ENCODE peak calls at places on chromosomes 13 and 19, in six cellular contexts. One of them, this sample, is unnamed.

GRCh38 chr13:26985285-26985878 is 186.2 kb downstream of the USP12 start:
- DNase-seq in brain microvascular endothelial cell: peak; percentile 79
- DNase-seq in NCI-H187: peak; percentile 29
- DNase-seq in stimulated activated CD8-positive, alpha-beta memory T cell treated with anti-CD3 and anti-CD28 coated beads, Interleukin-7, amount 100 ng/mL, for 24 hours: peak; percentile 37
- DNase-seq in activated CD8-positive, alpha-beta T cell treated with anti-CD3 and anti-CD28 coated beads for 36 hours: peak; percentile 86
- DNase-seq in kidney glomerular epithelial cell: peak; percentile 69
- DNase-seq in this sample: peak; percentile 93

GRCh38 chr13:75830842-75831241 is 194.7 kb downstream of the LMO7 start:
- DNase-seq in NCI-H187: no peak
- DNase-seq in stimulated activated CD8-positive, alpha-beta memory T cell treated with anti-CD3 and anti-CD28 coated beads, Interleukin-7, amount 100 ng/mL, for 24 hours: no peak
- DNase-seq in kidney glomerular epithelial cell: no peak
- DNase-seq in brain microvascular endothelial cell: no peak
- DNase-seq in activated CD8-positive, alpha-beta T cell treated with anti-CD3 and anti-CD28 coated beads for 36 hours: no peak
- DNase-seq in this sample: no peak

GRCh38 chr13:31767175-31767900 is 28.0 kb downstream of the RXFP2 start:
- DNase-seq in brain microvascular endothelial cell: peak; percentile 72
- DNase-seq in NCI-H187: no peak
- DNase-seq in kidney glomerular epithelial cell: peak; percentile 55
- DNase-seq in activated CD8-positive, alpha-beta T cell treated with anti-CD3 and anti-CD28 coated beads for 36 hours: no peak
- DNase-seq in stimulated activated CD8-positive, alpha-beta memory T cell treated with anti-CD3 and anti-CD28 coated beads, Interleukin-7, amount 100 ng/mL, for 24 hours: no peak
- DNase-seq in this sample: no peak

GRCh38 chr13:46062190-46062589 is 9.6 kb upstream of the ZC3H13 start:
- DNase-seq in NCI-H187: no peak
- DNase-seq in activated CD8-positive, alpha-beta T cell treated with anti-CD3 and anti-CD28 coated beads for 36 hours: no peak
- DNase-seq in kidney glomerular epithelial cell: no peak
- DNase-seq in brain microvascular endothelial cell: peak; percentile 77
- DNase-seq in stimulated activated CD8-positive, alpha-beta memory T cell treated with anti-CD3 and anti-CD28 coated beads, Interleukin-7, amount 100 ng/mL, for 24 hours: no peak
- DNase-seq in this sample: peak; percentile 43

GRCh38 chr13:34647379-34647778 is 294.7 kb upstream of the NBEA start:
- DNase-seq in kidney glomerular epithelial cell: no peak
- DNase-seq in NCI-H187: no peak
- DNase-seq in activated CD8-positive, alpha-beta T cell treated with anti-CD3 and anti-CD28 coated beads for 36 hours: no peak
- DNase-seq in stimulated activated CD8-positive, alpha-beta memory T cell treated with anti-CD3 and anti-CD28 coated beads, Interleukin-7, amount 100 ng/mL, for 24 hours: no peak
- DNase-seq in brain microvascular endothelial cell: no peak
- DNase-seq in this sample: no peak

GRCh38 chr13:23828866-23829265 is 60.3 kb downstream of the MIPEP start:
- DNase-seq in activated CD8-positive, alpha-beta T cell treated with anti-CD3 and anti-CD28 coated beads for 36 hours: no peak
- DNase-seq in kidney glomerular epithelial cell: no peak
- DNase-seq in stimulated activated CD8-positive, alpha-beta memory T cell treated with anti-CD3 and anti-CD28 coated beads, Interleukin-7, amount 100 ng/mL, for 24 hours: no peak
- DNase-seq in brain microvascular endothelial cell: no peak
- DNase-seq in NCI-H187: no peak
- DNase-seq in this sample: no peak

GRCh38 chr13:110400786-110401533 is 93.9 kb downstream of the COL4A2 start:
- DNase-seq in kidney glomerular epithelial cell: no peak
- DNase-seq in NCI-H187: no peak
- DNase-seq in activated CD8-positive, alpha-beta T cell treated with anti-CD3 and anti-CD28 coated beads for 36 hours: no peak
- DNase-seq in brain microvascular endothelial cell: no peak
- DNase-seq in stimulated activated CD8-positive, alpha-beta memory T cell treated with anti-CD3 and anti-CD28 coated beads, Interleukin-7, amount 100 ng/mL, for 24 hours: no peak
- DNase-seq in this sample: no peak

GRCh38 chr13:50691176-50691681 is 152.3 kb downstream of the DLEU7 start:
- DNase-seq in stimulated activated CD8-positive, alpha-beta memory T cell treated with anti-CD3 and anti-CD28 coated beads, Interleukin-7, amount 100 ng/mL, for 24 hours: no peak
- DNase-seq in brain microvascular endothelial cell: peak; percentile 31
- DNase-seq in activated CD8-positive, alpha-beta T cell treated with anti-CD3 and anti-CD28 coated beads for 36 hours: no peak
- DNase-seq in kidney glomerular epithelial cell: no peak
- DNase-seq in NCI-H187: no peak
- DNase-seq in this sample: no peak

GRCh38 chr13:72990883-72991282 is 67.9 kb upstream of the KLF5 start:
- DNase-seq in stimulated activated CD8-positive, alpha-beta memory T cell treated with anti-CD3 and anti-CD28 coated beads, Interleukin-7, amount 100 ng/mL, for 24 hours: no peak
- DNase-seq in activated CD8-positive, alpha-beta T cell treated with anti-CD3 and anti-CD28 coated beads for 36 hours: no peak
- DNase-seq in NCI-H187: no peak
- DNase-seq in brain microvascular endothelial cell: no peak
- DNase-seq in kidney glomerular epithelial cell: no peak
- DNase-seq in this sample: no peak

GRCh38 chr13:53781941-53782340 is 753.3 kb downstream of the OLFM4 start:
- DNase-seq in brain microvascular endothelial cell: no peak
- DNase-seq in NCI-H187: no peak
- DNase-seq in activated CD8-positive, alpha-beta T cell treated with anti-CD3 and anti-CD28 coated beads for 36 hours: no peak
- DNase-seq in kidney glomerular epithelial cell: no peak
- DNase-seq in stimulated activated CD8-positive, alpha-beta memory T cell treated with anti-CD3 and anti-CD28 coated beads, Interleukin-7, amount 100 ng/mL, for 24 hours: no peak
- DNase-seq in this sample: peak; percentile 7

GRCh38 chr19:35545855-35546381 is 492 bp downstream of the TMEM147 start:
- DNase-seq in brain microvascular endothelial cell: no peak
- DNase-seq in activated CD8-positive, alpha-beta T cell treated with anti-CD3 and anti-CD28 coated beads for 36 hours: peak; percentile 83
- DNase-seq in kidney glomerular epithelial cell: no peak
- DNase-seq in stimulated activated CD8-positive, alpha-beta memory T cell treated with anti-CD3 and anti-CD28 coated beads, Interleukin-7, amount 100 ng/mL, for 24 hours: peak; percentile 51
- DNase-seq in NCI-H187: no peak
- DNase-seq in this sample: peak; percentile 46

GRCh38 chr19:16920816-16921529 is 32.2 kb downstream of the F2RL3 start:
- DNase-seq in stimulated activated CD8-positive, alpha-beta memory T cell treated with anti-CD3 and anti-CD28 coated beads, Interleukin-7, amount 100 ng/mL, for 24 hours: no peak
- DNase-seq in kidney glomerular epithelial cell: no peak
- DNase-seq in NCI-H187: no peak
- DNase-seq in brain microvascular endothelial cell: peak; percentile 92
- DNase-seq in activated CD8-positive, alpha-beta T cell treated with anti-CD3 and anti-CD28 coated beads for 36 hours: no peak
- DNase-seq in this sample: peak; percentile 57

GRCh38 chr19:6887326-6887725 is at the start of gene ADGRE1:
- DNase-seq in NCI-H187: no peak
- DNase-seq in brain microvascular endothelial cell: no peak
- DNase-seq in stimulated activated CD8-positive, alpha-beta memory T cell treated with anti-CD3 and anti-CD28 coated beads, Interleukin-7, amount 100 ng/mL, for 24 hours: no peak
- DNase-seq in kidney glomerular epithelial cell: no peak
- DNase-seq in activated CD8-positive, alpha-beta T cell treated with anti-CD3 and anti-CD28 coated beads for 36 hours: peak; percentile 54
- DNase-seq in this sample: peak; percentile 60

GRCh38 chr13:30744056-30744684 is 8.8 kb downstream of the ALOX5AP start:
- DNase-seq in stimulated activated CD8-positive, alpha-beta memory T cell treated with anti-CD3 and anti-CD28 coated beads, Interleukin-7, amount 100 ng/mL, for 24 hours: peak; percentile 63
- DNase-seq in brain microvascular endothelial cell: peak; percentile 65
- DNase-seq in activated CD8-positive, alpha-beta T cell treated with anti-CD3 and anti-CD28 coated beads for 36 hours: peak; percentile 94
- DNase-seq in NCI-H187: no peak
- DNase-seq in kidney glomerular epithelial cell: no peak
- DNase-seq in this sample: peak; percentile 90

GRCh38 chr19:50607874-50608785 is 31.6 kb downstream of the SYT3 start:
- DNase-seq in brain microvascular endothelial cell: peak; percentile 73
- DNase-seq in kidney glomerular epithelial cell: peak; percentile 54
- DNase-seq in stimulated activated CD8-positive, alpha-beta memory T cell treated with anti-CD3 and anti-CD28 coated beads, Interleukin-7, amount 100 ng/mL, for 24 hours: peak; percentile 66
- DNase-seq in NCI-H187: no peak
- DNase-seq in activated CD8-positive, alpha-beta T cell treated with anti-CD3 and anti-CD28 coated beads for 36 hours: peak; percentile 92
- DNase-seq in this sample: peak; percentile 88

GRCh38 chr19:4707956-4708650 is 15.5 kb downstream of the DPP9 start:
- DNase-seq in activated CD8-positive, alpha-beta T cell treated with anti-CD3 and anti-CD28 coated beads for 36 hours: no peak
- DNase-seq in stimulated activated CD8-positive, alpha-beta memory T cell treated with anti-CD3 and anti-CD28 coated beads, Interleukin-7, amount 100 ng/mL, for 24 hours: no peak
- DNase-seq in kidney glomerular epithelial cell: no peak
- DNase-seq in brain microvascular endothelial cell: peak; percentile 27
- DNase-seq in NCI-H187: no peak
- DNase-seq in this sample: no peak

GRCh38 chr13:28204690-28205443 is 66.5 kb downstream of the PAN3 start:
- DNase-seq in activated CD8-positive, alpha-beta T cell treated with anti-CD3 and anti-CD28 coated beads for 36 hours: peak; percentile 89
- DNase-seq in stimulated activated CD8-positive, alpha-beta memory T cell treated with anti-CD3 and anti-CD28 coated beads, Interleukin-7, amount 100 ng/mL, for 24 hours: peak; percentile 4
- DNase-seq in kidney glomerular epithelial cell: no peak
- DNase-seq in NCI-H187: no peak
- DNase-seq in brain microvascular endothelial cell: no peak
- DNase-seq in this sample: no peak

GRCh38 chr19:17659996-17660395 is 28.2 kb downstream of the UNC13A start:
- DNase-seq in stimulated activated CD8-positive, alpha-beta memory T cell treated with anti-CD3 and anti-CD28 coated beads, Interleukin-7, amount 100 ng/mL, for 24 hours: no peak
- DNase-seq in NCI-H187: no peak
- DNase-seq in activated CD8-positive, alpha-beta T cell treated with anti-CD3 and anti-CD28 coated beads for 36 hours: no peak
- DNase-seq in brain microvascular endothelial cell: no peak
- DNase-seq in kidney glomerular epithelial cell: no peak
- DNase-seq in this sample: no peak

GRCh38 chr13:114142640-114143490 is 10.4 kb upstream of the RASA3 start:
- DNase-seq in NCI-H187: peak; percentile 84
- DNase-seq in stimulated activated CD8-positive, alpha-beta memory T cell treated with anti-CD3 and anti-CD28 coated beads, Interleukin-7, amount 100 ng/mL, for 24 hours: no peak
- DNase-seq in activated CD8-positive, alpha-beta T cell treated with anti-CD3 and anti-CD28 coated beads for 36 hours: peak; percentile 73
- DNase-seq in kidney glomerular epithelial cell: no peak
- DNase-seq in brain microvascular endothelial cell: no peak
- DNase-seq in this sample: peak; percentile 42

GRCh38 chr19:49339364-49340068 is 4.3 kb downstream of the CD37 start:
- DNase-seq in kidney glomerular epithelial cell: peak; percentile 54
- DNase-seq in activated CD8-positive, alpha-beta T cell treated with anti-CD3 and anti-CD28 coated beads for 36 hours: no peak
- DNase-seq in NCI-H187: peak; percentile 78
- DNase-seq in brain microvascular endothelial cell: peak; percentile 78
- DNase-seq in stimulated activated CD8-positive, alpha-beta memory T cell treated with anti-CD3 and anti-CD28 coated beads, Interleukin-7, amount 100 ng/mL, for 24 hours: no peak
- DNase-seq in this sample: no peak

GRCh38 chr13:20002766-20003165 is 44.2 kb downstream of the ZMYM2 start:
- DNase-seq in stimulated activated CD8-positive, alpha-beta memory T cell treated with anti-CD3 and anti-CD28 coated beads, Interleukin-7, amount 100 ng/mL, for 24 hours: no peak
- DNase-seq in brain microvascular endothelial cell: no peak
- DNase-seq in activated CD8-positive, alpha-beta T cell treated with anti-CD3 and anti-CD28 coated beads for 36 hours: no peak
- DNase-seq in kidney glomerular epithelial cell: no peak
- DNase-seq in NCI-H187: no peak
- DNase-seq in this sample: no peak

GRCh38 chr19:43777163-43777700 is 3.5 kb downstream of the KCNN4 start:
- DNase-seq in kidney glomerular epithelial cell: peak; percentile 8
- DNase-seq in activated CD8-positive, alpha-beta T cell treated with anti-CD3 and anti-CD28 coated beads for 36 hours: peak; percentile 62
- DNase-seq in brain microvascular endothelial cell: no peak
- DNase-seq in stimulated activated CD8-positive, alpha-beta memory T cell treated with anti-CD3 and anti-CD28 coated beads, Interleukin-7, amount 100 ng/mL, for 24 hours: no peak
- DNase-seq in NCI-H187: no peak
- DNase-seq in this sample: peak; percentile 91

GRCh38 chr13:76229281-76229680 is 593.2 kb downstream of the LMO7 start:
- DNase-seq in brain microvascular endothelial cell: no peak
- DNase-seq in activated CD8-positive, alpha-beta T cell treated with anti-CD3 and anti-CD28 coated beads for 36 hours: no peak
- DNase-seq in stimulated activated CD8-positive, alpha-beta memory T cell treated with anti-CD3 and anti-CD28 coated beads, Interleukin-7, amount 100 ng/mL, for 24 hours: no peak
- DNase-seq in kidney glomerular epithelial cell: no peak
- DNase-seq in NCI-H187: no peak
- DNase-seq in this sample: no peak

GRCh38 chr19:29962777-29963176 is 20.7 kb downstream of the URI1 start:
- DNase-seq in NCI-H187: no peak
- DNase-seq in kidney glomerular epithelial cell: no peak
- DNase-seq in activated CD8-positive, alpha-beta T cell treated with anti-CD3 and anti-CD28 coated beads for 36 hours: no peak
- DNase-seq in stimulated activated CD8-positive, alpha-beta memory T cell treated with anti-CD3 and anti-CD28 coated beads, Interleukin-7, amount 100 ng/mL, for 24 hours: no peak
- DNase-seq in brain microvascular endothelial cell: no peak
- DNase-seq in this sample: no peak

GRCh38 chr13:49651775-49652690 is 23.7 kb downstream of the ARL11 start:
- DNase-seq in activated CD8-positive, alpha-beta T cell treated with anti-CD3 and anti-CD28 coated beads for 36 hours: no peak
- DNase-seq in kidney glomerular epithelial cell: no peak
- DNase-seq in stimulated activated CD8-positive, alpha-beta memory T cell treated with anti-CD3 and anti-CD28 coated beads, Interleukin-7, amount 100 ng/mL, for 24 hours: no peak
- DNase-seq in brain microvascular endothelial cell: no peak
- DNase-seq in NCI-H187: no peak
- DNase-seq in this sample: no peak

GRCh38 chr13:112881656-112882554 is 87.1 kb upstream of the MCF2L start:
- DNase-seq in stimulated activated CD8-positive, alpha-beta memory T cell treated with anti-CD3 and anti-CD28 coated beads, Interleukin-7, amount 100 ng/mL, for 24 hours: no peak
- DNase-seq in NCI-H187: no peak
- DNase-seq in brain microvascular endothelial cell: no peak
- DNase-seq in kidney glomerular epithelial cell: no peak
- DNase-seq in activated CD8-positive, alpha-beta T cell treated with anti-CD3 and anti-CD28 coated beads for 36 hours: no peak
- DNase-seq in this sample: no peak

This sample was measured in NB4.